ENCODE peak calls at places on chromosomes 2 and 18, in six cellular contexts. One of them, this sample, is unnamed.

GRCh38 chr18:39841133-39842041 is 2113.6 kb upstream of the PIK3C3 start:
- DNase-seq in mucosa of descending colon: peak; percentile 38
- DNase-seq in NCI-H2081: peak; percentile 76
- DNase-seq in neural crest cell: peak; percentile 59
- DNase-seq in NB4: peak; percentile 6
- DNase-seq in stimulated activated naive CD4-positive, alpha-beta T cell treated with Interleukin-2 at 50 U/mL for 16 hours: no peak
- DNase-seq in this sample: peak; percentile 47

GRCh38 chr2:213649176-213649575 is 364.9 kb downstream of the SPAG16 start:
- DNase-seq in mucosa of descending colon: no peak
- DNase-seq in stimulated activated naive CD4-positive, alpha-beta T cell treated with Interleukin-2 at 50 U/mL for 16 hours: no peak
- DNase-seq in NCI-H2081: no peak
- DNase-seq in NB4: no peak
- DNase-seq in neural crest cell: no peak
- DNase-seq in this sample: no peak

GRCh38 chr2:16665746-16666452 is at the start of gene CYRIA:
- DNase-seq in mucosa of descending colon: peak; percentile 66
- DNase-seq in NCI-H2081: peak; percentile 35
- DNase-seq in stimulated activated naive CD4-positive, alpha-beta T cell treated with Interleukin-2 at 50 U/mL for 16 hours: peak; percentile 21
- DNase-seq in NB4: peak; percentile 68
- DNase-seq in neural crest cell: peak; percentile 50
- DNase-seq in this sample: peak; percentile 27

GRCh38 chr2:95350320-95351079 is 52.0 kb upstream of the FAHD2A start:
- DNase-seq in neural crest cell: no peak
- DNase-seq in NCI-H2081: no peak
- DNase-seq in stimulated activated naive CD4-positive, alpha-beta T cell treated with Interleukin-2 at 50 U/mL for 16 hours: no peak
- DNase-seq in NB4: no peak
- DNase-seq in mucosa of descending colon: no peak
- DNase-seq in this sample: no peak

GRCh38 chr2:33068261-33068660 is 121.5 kb downstream of the LTBP1 start:
- DNase-seq in mucosa of descending colon: no peak
- DNase-seq in neural crest cell: no peak
- DNase-seq in NB4: no peak
- DNase-seq in stimulated activated naive CD4-positive, alpha-beta T cell treated with Interleukin-2 at 50 U/mL for 16 hours: no peak
- DNase-seq in NCI-H2081: no peak
- DNase-seq in this sample: no peak

GRCh38 chr2:162750033-162750432 is 88.5 kb downstream of the KCNH7 start:
- DNase-seq in neural crest cell: no peak
- DNase-seq in NB4: no peak
- DNase-seq in mucosa of descending colon: no peak
- DNase-seq in NCI-H2081: no peak
- DNase-seq in stimulated activated naive CD4-positive, alpha-beta T cell treated with Interleukin-2 at 50 U/mL for 16 hours: no peak
- DNase-seq in this sample: no peak

GRCh38 chr2:119216994-119217393 is 6.6 kb upstream of the STEAP3 start:
- DNase-seq in neural crest cell: no peak
- DNase-seq in stimulated activated naive CD4-positive, alpha-beta T cell treated with Interleukin-2 at 50 U/mL for 16 hours: no peak
- DNase-seq in NB4: no peak
- DNase-seq in NCI-H2081: no peak
- DNase-seq in mucosa of descending colon: no peak
- DNase-seq in this sample: no peak

GRCh38 chr2:9638532-9638931 is 7.7 kb upstream of the YWHAQ start:
- DNase-seq in NB4: no peak
- DNase-seq in mucosa of descending colon: peak; percentile 64
- DNase-seq in neural crest cell: no peak
- DNase-seq in stimulated activated naive CD4-positive, alpha-beta T cell treated with Interleukin-2 at 50 U/mL for 16 hours: no peak
- DNase-seq in NCI-H2081: no peak
- DNase-seq in this sample: no peak

GRCh38 chr2:8119782-8120551 is 561.9 kb upstream of the ID2 start:
- DNase-seq in neural crest cell: no peak
- DNase-seq in mucosa of descending colon: peak; percentile 60
- DNase-seq in NB4: no peak
- DNase-seq in NCI-H2081: no peak
- DNase-seq in stimulated activated naive CD4-positive, alpha-beta T cell treated with Interleukin-2 at 50 U/mL for 16 hours: no peak
- DNase-seq in this sample: no peak

GRCh38 chr2:200592414-200593075 is 6.7 kb downstream of the AOX1 start:
- DNase-seq in NB4: peak; percentile 47
- DNase-seq in stimulated activated naive CD4-positive, alpha-beta T cell treated with Interleukin-2 at 50 U/mL for 16 hours: no peak
- DNase-seq in mucosa of descending colon: peak; percentile 24
- DNase-seq in NCI-H2081: no peak
- DNase-seq in neural crest cell: no peak
- DNase-seq in this sample: no peak